ENCODE peak calls at places on chromosomes 4 and X, in seven cellular contexts. One of them, this sample, is unnamed.
A peak's percentile ranks its signal among the peaks of the same experiment; 100 is the strongest.

GRCh38 chrX:37912286-37912685 is 64.9 kb upstream of the DYNLT3 start:
- DNase-seq in stimulated activated CD4-positive, alpha-beta T cell treated with anti-CD3 and anti-CD28 coated beads, Interleukin-2, amount 100 ng/mL, for 48 hours: no peak
- DNase-seq in gastrocnemius medialis: no peak
- DNase-seq in choroid plexus epithelial cell: peak; percentile 30
- DNase-seq in osteocyte: no peak
- DNase-seq in activated CD4-positive, alpha-beta T cell treated with anti-CD3 and anti-CD28 coated beads, Interleukin-2, amount 50 U/mL, for 1 hour: no peak
- DNase-seq in GM20000: no peak
- DNase-seq in this sample: no peak

GRCh38 chr4:184441461-184442392 is 32.6 kb downstream of the IRF2 start:
- DNase-seq in choroid plexus epithelial cell: no peak
- DNase-seq in stimulated activated CD4-positive, alpha-beta T cell treated with anti-CD3 and anti-CD28 coated beads, Interleukin-2, amount 100 ng/mL, for 48 hours: no peak
- DNase-seq in osteocyte: no peak
- DNase-seq in GM20000: no peak
- DNase-seq in activated CD4-positive, alpha-beta T cell treated with anti-CD3 and anti-CD28 coated beads, Interleukin-2, amount 50 U/mL, for 1 hour: no peak
- DNase-seq in gastrocnemius medialis: no peak
- DNase-seq in this sample: no peak

GRCh38 chr4:27789768-27790167 is 929.1 kb downstream of the STIM2 start:
- DNase-seq in activated CD4-positive, alpha-beta T cell treated with anti-CD3 and anti-CD28 coated beads, Interleukin-2, amount 50 U/mL, for 1 hour: no peak
- DNase-seq in osteocyte: no peak
- DNase-seq in stimulated activated CD4-positive, alpha-beta T cell treated with anti-CD3 and anti-CD28 coated beads, Interleukin-2, amount 100 ng/mL, for 48 hours: no peak
- DNase-seq in gastrocnemius medialis: no peak
- DNase-seq in GM20000: no peak
- DNase-seq in choroid plexus epithelial cell: no peak
- DNase-seq in this sample: no peak

GRCh38 chr4:58665649-58666048 is 1555.5 kb upstream of the IGFBP7 start:
- DNase-seq in gastrocnemius medialis: no peak
- DNase-seq in activated CD4-positive, alpha-beta T cell treated with anti-CD3 and anti-CD28 coated beads, Interleukin-2, amount 50 U/mL, for 1 hour: no peak
- DNase-seq in GM20000: no peak
- DNase-seq in choroid plexus epithelial cell: no peak
- DNase-seq in osteocyte: no peak
- DNase-seq in stimulated activated CD4-positive, alpha-beta T cell treated with anti-CD3 and anti-CD28 coated beads, Interleukin-2, amount 100 ng/mL, for 48 hours: no peak
- DNase-seq in this sample: no peak

GRCh38 chr4:8861576-8862279 is 9.9 kb downstream of the HMX1 start:
- DNase-seq in gastrocnemius medialis: no peak
- DNase-seq in stimulated activated CD4-positive, alpha-beta T cell treated with anti-CD3 and anti-CD28 coated beads, Interleukin-2, amount 100 ng/mL, for 48 hours: no peak
- DNase-seq in GM20000: no peak
- DNase-seq in activated CD4-positive, alpha-beta T cell treated with anti-CD3 and anti-CD28 coated beads, Interleukin-2, amount 50 U/mL, for 1 hour: no peak
- DNase-seq in osteocyte: no peak
- DNase-seq in choroid plexus epithelial cell: no peak
- DNase-seq in this sample: no peak

GRCh38 chr4:119286377-119287002 is 35.4 kb downstream of the FABP2 start:
- DNase-seq in stimulated activated CD4-positive, alpha-beta T cell treated with anti-CD3 and anti-CD28 coated beads, Interleukin-2, amount 100 ng/mL, for 48 hours: peak; percentile 21
- DNase-seq in choroid plexus epithelial cell: peak; percentile 93
- DNase-seq in osteocyte: no peak
- DNase-seq in gastrocnemius medialis: no peak
- DNase-seq in GM20000: no peak
- DNase-seq in activated CD4-positive, alpha-beta T cell treated with anti-CD3 and anti-CD28 coated beads, Interleukin-2, amount 50 U/mL, for 1 hour: peak; percentile 13
- DNase-seq in this sample: no peak

GRCh38 chrX:29397506-29397905 is 810.3 kb downstream of the IL1RAPL1 start:
- DNase-seq in GM20000: no peak
- DNase-seq in stimulated activated CD4-positive, alpha-beta T cell treated with anti-CD3 and anti-CD28 coated beads, Interleukin-2, amount 100 ng/mL, for 48 hours: no peak
- DNase-seq in choroid plexus epithelial cell: peak; percentile 80
- DNase-seq in osteocyte: no peak
- DNase-seq in gastrocnemius medialis: no peak
- DNase-seq in activated CD4-positive, alpha-beta T cell treated with anti-CD3 and anti-CD28 coated beads, Interleukin-2, amount 50 U/mL, for 1 hour: no peak
- DNase-seq in this sample: no peak

GRCh38 chrX:39519213-39519544 is 578.6 kb downstream of the BCOR start:
- DNase-seq in osteocyte: no peak
- DNase-seq in choroid plexus epithelial cell: peak; percentile 43
- DNase-seq in GM20000: no peak
- DNase-seq in gastrocnemius medialis: no peak
- DNase-seq in stimulated activated CD4-positive, alpha-beta T cell treated with anti-CD3 and anti-CD28 coated beads, Interleukin-2, amount 100 ng/mL, for 48 hours: no peak
- DNase-seq in activated CD4-positive, alpha-beta T cell treated with anti-CD3 and anti-CD28 coated beads, Interleukin-2, amount 50 U/mL, for 1 hour: no peak
- DNase-seq in this sample: no peak

GRCh38 chr4:143531368-143531767 is 17.9 kb downstream of the SMARCA5 start:
- DNase-seq in activated CD4-positive, alpha-beta T cell treated with anti-CD3 and anti-CD28 coated beads, Interleukin-2, amount 50 U/mL, for 1 hour: no peak
- DNase-seq in choroid plexus epithelial cell: peak; percentile 43
- DNase-seq in osteocyte: no peak
- DNase-seq in GM20000: no peak
- DNase-seq in stimulated activated CD4-positive, alpha-beta T cell treated with anti-CD3 and anti-CD28 coated beads, Interleukin-2, amount 100 ng/mL, for 48 hours: no peak
- DNase-seq in gastrocnemius medialis: no peak
- DNase-seq in this sample: no peak

GRCh38 chrX:113514906-113515305 is 674.3 kb upstream of the AMOT start:
- DNase-seq in choroid plexus epithelial cell: no peak
- DNase-seq in gastrocnemius medialis: no peak
- DNase-seq in osteocyte: no peak
- DNase-seq in activated CD4-positive, alpha-beta T cell treated with anti-CD3 and anti-CD28 coated beads, Interleukin-2, amount 50 U/mL, for 1 hour: no peak
- DNase-seq in stimulated activated CD4-positive, alpha-beta T cell treated with anti-CD3 and anti-CD28 coated beads, Interleukin-2, amount 100 ng/mL, for 48 hours: no peak
- DNase-seq in GM20000: no peak
- DNase-seq in this sample: no peak

GRCh38 chr4:142683997-142684396 is 162.1 kb downstream of the INPP4B start:
- DNase-seq in gastrocnemius medialis: no peak
- DNase-seq in choroid plexus epithelial cell: no peak
- DNase-seq in GM20000: no peak
- DNase-seq in stimulated activated CD4-positive, alpha-beta T cell treated with anti-CD3 and anti-CD28 coated beads, Interleukin-2, amount 100 ng/mL, for 48 hours: no peak
- DNase-seq in activated CD4-positive, alpha-beta T cell treated with anti-CD3 and anti-CD28 coated beads, Interleukin-2, amount 50 U/mL, for 1 hour: no peak
- DNase-seq in osteocyte: no peak
- DNase-seq in this sample: no peak

GRCh38 chr4:5824635-5825034 is 68.3 kb downstream of the CRMP1 start:
- DNase-seq in gastrocnemius medialis: no peak
- DNase-seq in activated CD4-positive, alpha-beta T cell treated with anti-CD3 and anti-CD28 coated beads, Interleukin-2, amount 50 U/mL, for 1 hour: no peak
- DNase-seq in choroid plexus epithelial cell: peak; percentile 71
- DNase-seq in osteocyte: no peak
- DNase-seq in GM20000: peak; percentile 43
- DNase-seq in stimulated activated CD4-positive, alpha-beta T cell treated with anti-CD3 and anti-CD28 coated beads, Interleukin-2, amount 100 ng/mL, for 48 hours: no peak
- DNase-seq in this sample: no peak

GRCh38 chrX:41241962-41242361 is 92.0 kb upstream of the DDX3X start:
- DNase-seq in gastrocnemius medialis: no peak
- DNase-seq in activated CD4-positive, alpha-beta T cell treated with anti-CD3 and anti-CD28 coated beads, Interleukin-2, amount 50 U/mL, for 1 hour: no peak
- DNase-seq in GM20000: no peak
- DNase-seq in choroid plexus epithelial cell: no peak
- DNase-seq in osteocyte: no peak
- DNase-seq in stimulated activated CD4-positive, alpha-beta T cell treated with anti-CD3 and anti-CD28 coated beads, Interleukin-2, amount 100 ng/mL, for 48 hours: no peak
- DNase-seq in this sample: no peak

GRCh38 chr4:142406917-142407501 is 439.1 kb downstream of the INPP4B start:
- DNase-seq in activated CD4-positive, alpha-beta T cell treated with anti-CD3 and anti-CD28 coated beads, Interleukin-2, amount 50 U/mL, for 1 hour: no peak
- DNase-seq in choroid plexus epithelial cell: no peak
- DNase-seq in gastrocnemius medialis: no peak
- DNase-seq in osteocyte: no peak
- DNase-seq in stimulated activated CD4-positive, alpha-beta T cell treated with anti-CD3 and anti-CD28 coated beads, Interleukin-2, amount 100 ng/mL, for 48 hours: no peak
- DNase-seq in GM20000: no peak
- DNase-seq in this sample: no peak

GRCh38 chr4:164977243-164978164 is at the start of gene TRIM61:
- DNase-seq in gastrocnemius medialis: no peak
- DNase-seq in GM20000: peak; percentile 79
- DNase-seq in activated CD4-positive, alpha-beta T cell treated with anti-CD3 and anti-CD28 coated beads, Interleukin-2, amount 50 U/mL, for 1 hour: peak; percentile 31
- DNase-seq in stimulated activated CD4-positive, alpha-beta T cell treated with anti-CD3 and anti-CD28 coated beads, Interleukin-2, amount 100 ng/mL, for 48 hours: peak; percentile 11
- DNase-seq in choroid plexus epithelial cell: peak; percentile 66
- DNase-seq in osteocyte: no peak
- DNase-seq in this sample: peak; percentile 58

GRCh38 chr4:140483445-140483844 is 14.6 kb downstream of the MGAT4D start:
- DNase-seq in stimulated activated CD4-positive, alpha-beta T cell treated with anti-CD3 and anti-CD28 coated beads, Interleukin-2, amount 100 ng/mL, for 48 hours: no peak
- DNase-seq in GM20000: no peak
- DNase-seq in choroid plexus epithelial cell: no peak
- DNase-seq in activated CD4-positive, alpha-beta T cell treated with anti-CD3 and anti-CD28 coated beads, Interleukin-2, amount 50 U/mL, for 1 hour: no peak
- DNase-seq in gastrocnemius medialis: no peak
- DNase-seq in osteocyte: no peak
- DNase-seq in this sample: no peak

GRCh38 chr4:128275351-128275750 is 12.3 kb downstream of the PGRMC2 start:
- DNase-seq in osteocyte: no peak
- DNase-seq in choroid plexus epithelial cell: peak; percentile 29
- DNase-seq in gastrocnemius medialis: no peak
- DNase-seq in activated CD4-positive, alpha-beta T cell treated with anti-CD3 and anti-CD28 coated beads, Interleukin-2, amount 50 U/mL, for 1 hour: no peak
- DNase-seq in GM20000: no peak
- DNase-seq in stimulated activated CD4-positive, alpha-beta T cell treated with anti-CD3 and anti-CD28 coated beads, Interleukin-2, amount 100 ng/mL, for 48 hours: no peak
- DNase-seq in this sample: no peak

GRCh38 chrX:54439967-54440871 is at the start of gene TSR2:
- DNase-seq in osteocyte: peak; percentile 90
- DNase-seq in gastrocnemius medialis: peak; percentile 76
- DNase-seq in activated CD4-positive, alpha-beta T cell treated with anti-CD3 and anti-CD28 coated beads, Interleukin-2, amount 50 U/mL, for 1 hour: peak; percentile 70
- DNase-seq in choroid plexus epithelial cell: peak; percentile 91
- DNase-seq in GM20000: peak; percentile 71
- DNase-seq in stimulated activated CD4-positive, alpha-beta T cell treated with anti-CD3 and anti-CD28 coated beads, Interleukin-2, amount 100 ng/mL, for 48 hours: peak; percentile 56
- DNase-seq in this sample: peak; percentile 83

GRCh38 chrX:152637649-152638442 is at the start of gene GABRQ:
- DNase-seq in stimulated activated CD4-positive, alpha-beta T cell treated with anti-CD3 and anti-CD28 coated beads, Interleukin-2, amount 100 ng/mL, for 48 hours: no peak
- DNase-seq in activated CD4-positive, alpha-beta T cell treated with anti-CD3 and anti-CD28 coated beads, Interleukin-2, amount 50 U/mL, for 1 hour: no peak
- DNase-seq in choroid plexus epithelial cell: peak; percentile 22
- DNase-seq in gastrocnemius medialis: no peak
- DNase-seq in osteocyte: peak; percentile 71
- DNase-seq in GM20000: no peak
- DNase-seq in this sample: no peak

GRCh38 chr4:125317526-125317880 is 2.7 kb downstream of the FAT4 start:
- DNase-seq in stimulated activated CD4-positive, alpha-beta T cell treated with anti-CD3 and anti-CD28 coated beads, Interleukin-2, amount 100 ng/mL, for 48 hours: no peak
- DNase-seq in activated CD4-positive, alpha-beta T cell treated with anti-CD3 and anti-CD28 coated beads, Interleukin-2, amount 50 U/mL, for 1 hour: no peak
- DNase-seq in gastrocnemius medialis: peak; percentile 14
- DNase-seq in choroid plexus epithelial cell: peak; percentile 62
- DNase-seq in osteocyte: no peak
- DNase-seq in GM20000: no peak
- DNase-seq in this sample: peak; percentile 50

GRCh38 chr4:105956566-105956965 is 61.3 kb downstream of the NPNT start:
- DNase-seq in choroid plexus epithelial cell: peak; percentile 11
- DNase-seq in gastrocnemius medialis: no peak
- DNase-seq in stimulated activated CD4-positive, alpha-beta T cell treated with anti-CD3 and anti-CD28 coated beads, Interleukin-2, amount 100 ng/mL, for 48 hours: no peak
- DNase-seq in activated CD4-positive, alpha-beta T cell treated with anti-CD3 and anti-CD28 coated beads, Interleukin-2, amount 50 U/mL, for 1 hour: no peak
- DNase-seq in GM20000: no peak
- DNase-seq in osteocyte: no peak
- DNase-seq in this sample: no peak

GRCh38 chrX:9147631-9148189 is 113.8 kb upstream of the FAM9B start:
- DNase-seq in stimulated activated CD4-positive, alpha-beta T cell treated with anti-CD3 and anti-CD28 coated beads, Interleukin-2, amount 100 ng/mL, for 48 hours: no peak
- DNase-seq in activated CD4-positive, alpha-beta T cell treated with anti-CD3 and anti-CD28 coated beads, Interleukin-2, amount 50 U/mL, for 1 hour: no peak
- DNase-seq in choroid plexus epithelial cell: no peak
- DNase-seq in GM20000: no peak
- DNase-seq in gastrocnemius medialis: no peak
- DNase-seq in osteocyte: no peak
- DNase-seq in this sample: no peak

GRCh38 chrX:108034725-108035124 is 10.1 kb upstream of the VSIG1 start:
- DNase-seq in GM20000: no peak
- DNase-seq in activated CD4-positive, alpha-beta T cell treated with anti-CD3 and anti-CD28 coated beads, Interleukin-2, amount 50 U/mL, for 1 hour: no peak
- DNase-seq in osteocyte: no peak
- DNase-seq in gastrocnemius medialis: no peak
- DNase-seq in stimulated activated CD4-positive, alpha-beta T cell treated with anti-CD3 and anti-CD28 coated beads, Interleukin-2, amount 100 ng/mL, for 48 hours: no peak
- DNase-seq in choroid plexus epithelial cell: no peak
- DNase-seq in this sample: no peak

This sample was measured in psoas muscle.